ENCODE peak calls at places on chromosomes 6 and 20, in seven cellular contexts. One of them, this sample, is unnamed.

GRCh38 chr20:51360451-51361230 is 181.9 kb downstream of the NFATC2 start:
- DNase-seq in HepG2: no peak
- DNase-seq in HCT116: peak
- DNase-seq in IMR-90: peak
- DNase-seq in endothelial cell of umbilical vein: peak
- DNase-seq in H9: no peak
- DNase-seq in endodermal cell: no peak
- DNase-seq in this sample: peak

GRCh38 chr6:140385686-140386085 is 1011.2 kb upstream of the CITED2 start:
- DNase-seq in HepG2: no peak
- DNase-seq in H9: no peak
- DNase-seq in endothelial cell of umbilical vein: no peak
- DNase-seq in endodermal cell: no peak
- DNase-seq in IMR-90: peak
- DNase-seq in HCT116: no peak
- DNase-seq in this sample: no peak

GRCh38 chr6:29414588-29414987 is at the start of gene OR12D1:
- DNase-seq in HCT116: peak
- DNase-seq in H9: no peak
- DNase-seq in IMR-90: no peak
- DNase-seq in HepG2: peak
- DNase-seq in endodermal cell: no peak
- DNase-seq in endothelial cell of umbilical vein: no peak
- DNase-seq in this sample: peak

GRCh38 chr6:24396764-24397163 is 6.0 kb upstream of the MRS2 start:
- DNase-seq in endothelial cell of umbilical vein: no peak
- DNase-seq in IMR-90: no peak
- DNase-seq in H9: no peak
- DNase-seq in HCT116: no peak
- DNase-seq in HepG2: no peak
- DNase-seq in endodermal cell: no peak
- DNase-seq in this sample: no peak

GRCh38 chr6:167712332-167713087 is 114.2 kb upstream of the AFDN start:
- DNase-seq in HepG2: no peak
- DNase-seq in endothelial cell of umbilical vein: no peak
- DNase-seq in HCT116: no peak
- DNase-seq in H9: no peak
- DNase-seq in IMR-90: no peak
- DNase-seq in endodermal cell: peak
- DNase-seq in this sample: no peak

GRCh38 chr6:159169193-159169555 is at the start of gene FNDC1:
- DNase-seq in HCT116: no peak
- DNase-seq in endodermal cell: peak
- DNase-seq in H9: peak
- DNase-seq in endothelial cell of umbilical vein: no peak
- DNase-seq in IMR-90: no peak
- DNase-seq in HepG2: no peak
- DNase-seq in this sample: no peak

GRCh38 chr6:112016335-112016734 is 37.6 kb upstream of the CCN6 start:
- DNase-seq in HepG2: no peak
- DNase-seq in endodermal cell: no peak
- DNase-seq in H9: no peak
- DNase-seq in IMR-90: peak
- DNase-seq in endothelial cell of umbilical vein: peak
- DNase-seq in HCT116: no peak
- DNase-seq in this sample: peak

GRCh38 chr20:37903317-37904007 is 535 bp downstream of the VSTM2L start:
- DNase-seq in endothelial cell of umbilical vein: no peak
- DNase-seq in HCT116: no peak
- DNase-seq in HepG2: no peak
- DNase-seq in endodermal cell: no peak
- DNase-seq in IMR-90: no peak
- DNase-seq in H9: peak
- DNase-seq in this sample: no peak

GRCh38 chr6:54031194-54031593 is 80.0 kb upstream of the MLIP start:
- DNase-seq in HCT116: no peak
- DNase-seq in IMR-90: no peak
- DNase-seq in endothelial cell of umbilical vein: no peak
- DNase-seq in HepG2: no peak
- DNase-seq in H9: no peak
- DNase-seq in endodermal cell: no peak
- DNase-seq in this sample: no peak

GRCh38 chr20:13930246-13930645 is 60.2 kb downstream of the SEL1L2 start:
- DNase-seq in HCT116: no peak
- DNase-seq in HepG2: no peak
- DNase-seq in H9: no peak
- DNase-seq in endodermal cell: no peak
- DNase-seq in IMR-90: no peak
- DNase-seq in endothelial cell of umbilical vein: no peak
- DNase-seq in this sample: peak

GRCh38 chr20:57395111-57395959 is 4.1 kb downstream of the RBM38 start:
- DNase-seq in HepG2: no peak
- DNase-seq in endothelial cell of umbilical vein: peak
- DNase-seq in IMR-90: peak
- DNase-seq in H9: peak
- DNase-seq in endodermal cell: peak
- DNase-seq in HCT116: no peak
- DNase-seq in this sample: peak

GRCh38 chr6:22519237-22519636 is 50.1 kb upstream of the HDGFL1 start:
- DNase-seq in HepG2: no peak
- DNase-seq in IMR-90: no peak
- DNase-seq in endodermal cell: no peak
- DNase-seq in H9: no peak
- DNase-seq in HCT116: no peak
- DNase-seq in endothelial cell of umbilical vein: no peak
- DNase-seq in this sample: no peak
- TF ChIP-seq CTCF in HepG2: no peak
- TF ChIP-seq CTCF in IMR-90: no peak
- TF ChIP-seq CTCF in endodermal cell: peak
- TF ChIP-seq CTCF in H9: peak
- TF ChIP-seq CTCF in HCT116: no peak
- TF ChIP-seq CTCF in endothelial cell of umbilical vein: no peak
- TF ChIP-seq CTCF in this sample: no peak

DNA sequence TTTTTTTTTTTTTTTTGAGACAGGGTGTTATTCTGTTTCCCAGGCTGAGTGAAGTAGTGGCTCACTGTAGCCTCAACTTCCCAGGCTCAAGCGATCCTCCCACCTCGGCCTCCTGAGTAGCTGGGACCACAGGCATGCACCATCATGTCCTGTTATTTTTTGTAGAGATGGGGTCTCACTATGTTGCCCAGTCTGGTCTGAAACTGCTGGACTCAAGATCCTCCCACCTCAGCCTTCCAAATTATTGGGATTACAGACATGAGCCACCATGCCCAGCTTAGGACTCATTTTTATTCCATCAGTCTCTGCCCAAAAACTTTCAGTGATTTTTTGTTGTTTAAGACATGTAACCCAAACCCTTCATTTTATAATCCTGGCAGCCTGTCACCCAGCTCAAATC is 184.0 kb upstream of the JARID2 start:
- DNase-seq in HepG2: no peak
- DNase-seq in endothelial cell of umbilical vein: no peak
- DNase-seq in H9: no peak
- DNase-seq in IMR-90: no peak
- DNase-seq in HCT116: no peak
- DNase-seq in endodermal cell: no peak
- DNase-seq in this sample: no peak
- H3K9ac ChIP-seq in HepG2: no peak
- H3K9ac ChIP-seq in endothelial cell of umbilical vein: no peak
- H3K9ac ChIP-seq in H9: no peak
- H3K9ac ChIP-seq in IMR-90: no peak
- H3K9ac ChIP-seq in HCT116: no peak
- H3K9ac ChIP-seq in endodermal cell: no peak
- H3K9ac ChIP-seq in this sample: no peak

GRCh38 chr6:46914279-46914810 is 7.4 kb downstream of the ADGRF5 start:
- DNase-seq in H9: no peak
- DNase-seq in endothelial cell of umbilical vein: peak
- DNase-seq in endodermal cell: no peak
- DNase-seq in IMR-90: no peak
- DNase-seq in HepG2: no peak
- DNase-seq in HCT116: no peak
- DNase-seq in this sample: no peak
- H3K27ac ChIP-seq in H9: no peak
- H3K27ac ChIP-seq in endothelial cell of umbilical vein: peak
- H3K27ac ChIP-seq in endodermal cell: no peak
- H3K27ac ChIP-seq in IMR-90: no peak
- H3K27ac ChIP-seq in HepG2: no peak
- H3K27ac ChIP-seq in HCT116: no peak
- H3K27ac ChIP-seq in this sample: no peak

GRCh38 chr20:25467441-25467840 is 60.0 kb downstream of the GINS1 start:
- DNase-seq in endodermal cell: no peak
- DNase-seq in HCT116: no peak
- DNase-seq in endothelial cell of umbilical vein: no peak
- DNase-seq in H9: no peak
- DNase-seq in HepG2: no peak
- DNase-seq in IMR-90: no peak
- DNase-seq in this sample: no peak

GRCh38 chr20:25468126-25469075 is 60.9 kb downstream of the GINS1 start:
- DNase-seq in endodermal cell: no peak
- DNase-seq in endothelial cell of umbilical vein: no peak
- DNase-seq in HCT116: no peak
- DNase-seq in HepG2: no peak
- DNase-seq in IMR-90: no peak
- DNase-seq in H9: no peak
- DNase-seq in this sample: no peak

GRCh38 chr20:25471020-25471419 is 63.5 kb downstream of the GINS1 start:
- DNase-seq in endothelial cell of umbilical vein: no peak
- DNase-seq in HCT116: no peak
- DNase-seq in HepG2: no peak
- DNase-seq in IMR-90: no peak
- DNase-seq in H9: no peak
- DNase-seq in endodermal cell: no peak
- DNase-seq in this sample: no peak

GRCh38 chr20:25469558-25469957 is 62.1 kb downstream of the GINS1 start:
- DNase-seq in HCT116: no peak
- DNase-seq in H9: no peak
- DNase-seq in IMR-90: no peak
- DNase-seq in endothelial cell of umbilical vein: no peak
- DNase-seq in endodermal cell: no peak
- DNase-seq in HepG2: no peak
- DNase-seq in this sample: no peak

DNA sequence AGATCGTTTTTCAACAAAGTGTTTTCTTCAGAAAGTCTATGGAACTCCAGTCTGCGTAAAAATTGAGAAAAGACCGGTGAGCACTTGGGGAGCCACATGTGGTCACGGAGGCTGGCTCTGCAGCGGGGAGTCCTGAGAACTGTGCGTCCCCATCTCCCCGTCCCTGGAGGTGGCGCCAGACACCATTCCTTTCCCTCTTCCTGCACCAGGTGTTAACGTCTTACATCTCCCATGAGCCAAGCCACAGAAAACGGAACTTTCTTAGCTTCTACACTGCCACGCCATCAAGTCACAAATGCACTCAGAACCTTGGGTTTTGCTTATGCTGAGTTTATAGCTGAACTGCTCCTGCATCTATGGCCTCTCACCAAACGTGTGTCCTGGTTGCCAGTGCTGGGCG is 62.6 kb downstream of the GINS1 start:
- DNase-seq in H9: peak
- DNase-seq in IMR-90: peak
- DNase-seq in HCT116: peak
- DNase-seq in HepG2: peak
- DNase-seq in endodermal cell: peak
- DNase-seq in endothelial cell of umbilical vein: peak
- DNase-seq in this sample: peak
- TF ChIP-seq CTCF in H9: peak
- TF ChIP-seq CTCF in IMR-90: peak
- TF ChIP-seq CTCF in HCT116: peak
- TF ChIP-seq CTCF in HepG2: peak
- TF ChIP-seq CTCF in endodermal cell: peak
- TF ChIP-seq CTCF in endothelial cell of umbilical vein: peak
- TF ChIP-seq CTCF in this sample: peak

DNA sequence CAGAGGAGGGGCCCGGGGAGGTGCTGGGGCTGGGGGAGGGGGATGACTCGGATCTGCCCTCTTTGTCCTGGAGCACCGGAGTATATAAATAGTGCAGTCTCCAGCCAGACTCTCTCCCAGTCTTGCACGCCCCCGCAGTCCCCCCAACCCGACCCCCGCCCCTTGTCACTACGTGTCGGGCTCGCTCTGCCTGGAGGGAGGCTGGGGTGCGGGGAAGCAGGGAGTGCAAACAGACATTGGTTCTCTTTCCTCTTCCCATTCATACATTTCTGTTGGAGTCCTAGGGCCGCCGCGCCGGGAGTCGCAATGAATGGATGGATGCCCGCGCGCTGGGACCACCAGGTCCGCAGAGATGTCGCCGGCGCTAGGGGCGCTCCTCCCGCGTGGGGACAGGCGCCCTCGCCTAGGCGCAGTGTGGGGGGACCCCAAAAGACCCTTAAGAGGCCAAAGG is 179.3 kb downstream of the TBXT start:
- DNase-seq in HCT116: no peak
- DNase-seq in endodermal cell: peak
- DNase-seq in endothelial cell of umbilical vein: no peak
- DNase-seq in H9: no peak
- DNase-seq in IMR-90: no peak
- DNase-seq in HepG2: no peak
- DNase-seq in this sample: no peak
- H3K9ac ChIP-seq in HCT116: no peak
- H3K9ac ChIP-seq in endodermal cell: no peak
- H3K9ac ChIP-seq in endothelial cell of umbilical vein: no peak
- H3K9ac ChIP-seq in H9: no peak
- H3K9ac ChIP-seq in IMR-90: peak
- H3K9ac ChIP-seq in HepG2: no peak
- H3K9ac ChIP-seq in this sample: no peak

DNA sequence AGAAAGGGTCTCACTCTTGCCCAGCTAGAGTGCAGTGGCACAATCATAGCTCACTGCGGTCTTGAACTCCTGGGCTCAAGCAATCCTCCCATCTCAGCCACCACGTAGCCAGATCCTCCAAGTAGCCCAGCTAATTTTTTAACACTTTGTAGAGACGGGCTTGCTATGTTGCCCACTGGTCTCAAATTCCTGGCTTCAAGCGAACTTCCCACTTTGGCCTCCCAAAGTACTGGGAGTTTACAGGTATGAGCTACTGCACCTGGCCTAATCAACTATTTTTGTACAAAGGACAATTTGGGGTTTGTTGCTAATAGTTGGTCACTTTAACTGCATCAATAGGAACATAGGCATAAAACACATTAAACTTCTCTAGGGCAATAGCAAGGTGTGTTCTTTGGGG is 29.9 kb upstream of the SYNCRIP start:
- DNase-seq in endodermal cell: peak
- DNase-seq in HepG2: no peak
- DNase-seq in endothelial cell of umbilical vein: no peak
- DNase-seq in IMR-90: no peak
- DNase-seq in H9: peak
- DNase-seq in HCT116: no peak
- DNase-seq in this sample: no peak
- H3K27ac ChIP-seq in endodermal cell: no peak
- H3K27ac ChIP-seq in HepG2: no peak
- H3K27ac ChIP-seq in endothelial cell of umbilical vein: no peak
- H3K27ac ChIP-seq in IMR-90: no peak
- H3K27ac ChIP-seq in H9: no peak
- H3K27ac ChIP-seq in HCT116: no peak
- H3K27ac ChIP-seq in this sample: no peak